ENCODE peak calls at places on chromosomes 11 and 22, in nine cellular contexts. R, D, A, S, X, M, W, P and Z are unnamed samples.

GRCh38 chr11:96279421-96280290 is 63.3 kb downstream of the MAML2 start:
- DNase-seq in R (no peak), D (no peak), A (peak), S (no peak), X (no peak), M (no peak), W (peak), P (no peak), Z (no peak)

GRCh38 chr22:26756675-26757293 is 99.4 kb downstream of the MIAT start:
- DNase-seq in R (peak), D (peak), A (peak), S (peak), X (no peak), M (no peak), W (peak), P (peak), Z (peak)

GRCh38 chr22:28297504-28297903 is 378.4 kb upstream of the PITPNB start:
- DNase-seq in R (no peak), D (no peak), A (no peak), S (no peak), X (no peak), M (no peak), W (no peak), P (no peak), Z (no peak)

GRCh38 chr11:72191961-72192381 is at the start of gene FOLR1:
- DNase-seq in R (peak), D (no peak), A (peak), S (no peak), X (no peak), M (no peak), W (no peak), P (no peak), Z (no peak)

GRCh38 chr11:42462558-42463310 is 849.1 kb upstream of the API5 start:
- DNase-seq in R (no peak), D (no peak), A (no peak), S (no peak), X (no peak), M (no peak), W (peak), P (no peak), Z (no peak)

GRCh38 chr11:34749666-34750659 is 129.1 kb downstream of the EHF start:
- DNase-seq in R (no peak), D (peak), A (no peak), S (no peak), X (no peak), M (no peak), W (peak), P (no peak), Z (no peak)

GRCh38 chr22:19730662-19731360 is 7.5 kb downstream of the GP1BB start:
- DNase-seq in R (peak), D (peak), A (peak), S (peak), X (peak), M (peak), W (peak), P (peak), Z (peak)

GRCh38 chr11:128232588-128232987 is 354.8 kb downstream of the ETS1 start:
- DNase-seq in R (no peak), D (no peak), A (no peak), S (no peak), X (no peak), M (no peak), W (no peak), P (no peak), Z (no peak)

GRCh38 chr22:32067613-32068012 is 24.6 kb downstream of the SLC5A1 start:
- DNase-seq in R (no peak), D (no peak), A (no peak), S (no peak), X (no peak), M (no peak), W (no peak), P (no peak), Z (no peak)

GRCh38 chr11:115193931-115194797 is 310.1 kb downstream of the CADM1 start:
- DNase-seq in R (peak), D (no peak), A (no peak), S (no peak), X (peak), M (no peak), W (no peak), P (peak), Z (no peak)

GRCh38 chr11:30360741-30361140 is 37.8 kb downstream of the ARL14EP start:
- DNase-seq in R (no peak), D (no peak), A (no peak), S (no peak), X (no peak), M (no peak), W (no peak), P (no peak), Z (no peak)

GRCh38 chr11:47861762-47862161 is 13.6 kb upstream of the NUP160 start:
- DNase-seq in R (no peak), D (no peak), A (peak), S (no peak), X (no peak), M (no peak), W (peak), P (no peak), Z (no peak)

GRCh38 chr22:17767236-17768065 is 6.8 kb downstream of the BID start:
- DNase-seq in R (no peak), D (no peak), A (no peak), S (no peak), X (no peak), M (no peak), W (no peak), P (peak), Z (no peak)

GRCh38 chr22:36977401-36977861 is 41.8 kb downstream of the TST start:
- DNase-seq in R (peak), D (peak), A (peak), S (peak), X (peak), M (peak), W (peak), P (peak), Z (peak)

GRCh38 chr11:118883368-118884071 is at the start of gene CXCR5:
- DNase-seq in R (no peak), D (peak), A (no peak), S (no peak), X (no peak), M (no peak), W (peak), P (peak), Z (no peak)

GRCh38 chr11:59145534-59145933 is 2.9 kb downstream of the FAM111A start:
- DNase-seq in R (no peak), D (no peak), A (no peak), S (no peak), X (no peak), M (no peak), W (no peak), P (no peak), Z (no peak)

GRCh38 chr11:1113405-1114201 is 38.9 kb downstream of the MUC2 start:
- DNase-seq in R (no peak), D (peak), A (peak), S (no peak), X (no peak), M (no peak), W (no peak), P (no peak), Z (no peak)

GRCh38 chr11:114280696-114281095 is 15.5 kb upstream of the NNMT start:
- DNase-seq in R (peak), D (peak), A (peak), S (peak), X (peak), M (peak), W (peak), P (no peak), Z (no peak)

DNA sequence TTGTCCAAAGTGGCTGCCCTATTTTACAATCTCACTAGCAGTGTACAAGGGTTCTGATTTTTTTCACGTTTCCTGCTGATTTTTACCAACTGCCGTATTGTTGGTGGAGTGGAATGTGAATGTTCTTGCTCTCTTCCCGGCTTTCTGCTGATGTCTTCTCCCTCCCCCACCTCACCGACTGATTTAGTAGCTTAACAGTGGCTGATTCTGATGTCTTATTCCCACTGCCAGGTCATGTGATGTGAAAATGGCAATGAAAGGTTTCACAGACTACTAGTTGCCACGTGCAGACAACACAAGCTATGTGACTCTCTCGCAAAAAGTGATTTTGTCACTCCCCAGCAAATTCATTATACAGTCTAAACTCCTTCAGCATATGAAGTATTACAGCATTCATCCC is 17.3 kb upstream of the NEU3 start:
- DNase-seq in R (no peak), D (no peak), A (no peak), S (no peak), X (no peak), M (no peak), W (no peak), P (no peak), Z (no peak)
- H3K27ac ChIP-seq in R (no peak), D (no peak), A (no peak), S (no peak), X (no peak), M (no peak), W (no peak), P (no peak), Z (no peak)

GRCh38 chr11:106161775-106162174 is 84.3 kb downstream of the AASDHPPT start:
- DNase-seq in R (no peak), D (no peak), A (no peak), S (no peak), X (no peak), M (no peak), W (no peak), P (no peak), Z (no peak)

GRCh38 chr11:106159846-106160245 is 82.4 kb downstream of the AASDHPPT start:
- DNase-seq in R (no peak), D (no peak), A (no peak), S (no peak), X (no peak), M (no peak), W (no peak), P (no peak), Z (no peak)

GRCh38 chr11:106160494-106160893 is 83.0 kb downstream of the AASDHPPT start:
- DNase-seq in R (no peak), D (no peak), A (no peak), S (no peak), X (no peak), M (no peak), W (no peak), P (no peak), Z (no peak)

GRCh38 chr11:106167085-106167484 is 89.6 kb downstream of the AASDHPPT start:
- DNase-seq in R (no peak), D (no peak), A (no peak), S (no peak), X (no peak), M (no peak), W (no peak), P (no peak), Z (no peak)

DNA sequence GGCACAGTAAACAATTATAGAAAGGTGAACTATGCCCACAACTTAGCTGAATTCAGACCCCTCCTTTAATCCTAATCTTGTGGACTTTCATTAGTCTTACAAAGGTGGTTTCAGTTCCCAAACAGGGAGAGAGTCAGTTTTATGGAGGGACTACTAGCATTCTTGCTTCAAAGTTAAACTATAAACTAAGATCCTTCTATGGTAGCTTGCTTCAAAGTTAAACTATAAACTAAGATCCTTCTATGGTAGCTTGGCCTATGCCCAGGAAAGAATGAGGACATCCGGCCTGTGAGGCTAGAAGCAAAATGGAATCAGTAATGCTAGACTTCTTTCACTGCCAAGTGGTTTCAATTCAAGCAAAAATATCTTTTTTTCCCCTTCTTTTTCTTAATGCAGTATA is 84.7 kb downstream of the AASDHPPT start:
- DNase-seq in R (no peak), D (no peak), A (no peak), S (no peak), X (no peak), M (no peak), W (no peak), P (no peak), Z (no peak)
- H3K27ac ChIP-seq in R (no peak), D (no peak), A (no peak), S (no peak), X (no peak), M (no peak), W (no peak), P (no peak), Z (no peak)

GRCh38 chr22:24431309-24432034 is 4.1 kb downstream of the ADORA2A start:
- DNase-seq in R (no peak), D (peak), A (no peak), S (no peak), X (no peak), M (no peak), W (no peak), P (no peak), Z (no peak)

GRCh38 chr22:24433868-24434471 is 6.6 kb downstream of the ADORA2A start:
- DNase-seq in R (no peak), D (peak), A (no peak), S (no peak), X (no peak), M (no peak), W (peak), P (no peak), Z (no peak)

GRCh38 chr22:24433001-24433867 is 5.8 kb downstream of the ADORA2A start:
- DNase-seq in R (no peak), D (peak), A (no peak), S (no peak), X (no peak), M (no peak), W (no peak), P (no peak), Z (no peak)

GRCh38 chr22:24430431-24431308 is 3.3 kb downstream of the ADORA2A start:
- DNase-seq in R (no peak), D (peak), A (no peak), S (no peak), X (no peak), M (no peak), W (no peak), P (no peak), Z (no peak)

DNA sequence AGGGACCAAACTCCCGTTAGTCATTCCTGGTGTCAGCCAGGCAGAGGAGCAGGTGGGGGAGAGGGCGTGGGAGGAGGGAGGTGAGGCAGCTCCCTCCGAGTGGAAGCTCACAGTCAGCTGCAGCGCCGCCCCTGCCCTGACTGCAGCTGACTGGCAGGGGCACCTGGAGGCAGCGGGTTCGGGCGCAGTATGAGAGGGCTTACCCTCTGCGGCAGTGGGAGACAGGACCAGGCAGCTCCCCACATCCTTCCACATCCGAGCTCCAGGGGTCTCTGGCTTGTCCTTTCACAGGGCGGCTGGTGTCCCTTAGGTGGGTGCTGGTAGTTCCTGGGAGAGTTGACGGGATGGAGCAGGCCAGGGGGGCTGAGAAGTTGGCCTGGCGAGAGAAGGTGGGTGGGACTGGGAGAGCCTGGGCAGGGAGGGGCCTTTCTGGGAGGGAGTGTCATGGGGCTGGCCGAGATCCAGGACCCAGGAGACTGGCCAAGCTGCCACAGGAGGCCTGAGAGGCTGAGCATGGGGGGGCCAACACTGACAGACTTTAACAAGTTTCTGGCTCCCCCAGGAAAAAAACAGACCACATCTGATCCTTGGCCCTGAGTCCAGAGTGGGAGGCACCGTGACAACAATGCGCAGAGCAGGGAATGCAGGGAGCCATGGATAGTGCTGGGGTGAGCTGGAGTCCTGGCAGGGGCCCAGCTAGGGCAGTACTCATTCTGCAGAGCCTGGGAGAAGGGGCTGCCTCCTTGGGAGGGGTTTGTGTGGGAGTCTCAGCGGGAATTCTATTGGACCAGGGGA is 4.9 kb downstream of the ADORA2A start:
- DNase-seq in R (peak), D (peak), A (peak), S (peak), X (no peak), M (no peak), W (peak), P (no peak), Z (peak)
- H3K27ac ChIP-seq in R (no peak), D (peak), A (no peak), S (peak), X (no peak), M (no peak), W (no peak), P (peak), Z (peak)

GRCh38 chr11:65470433-65470832 is 28.4 kb upstream of the MALAT1 start:
- DNase-seq in R (no peak), D (no peak), A (no peak), S (no peak), X (no peak), M (no peak), W (no peak), P (no peak), Z (no peak)
- H3K27ac ChIP-seq in R (peak), D (peak), A (peak), S (peak), X (no peak), M (peak), W (no peak), P (no peak), Z (peak)

DNA sequence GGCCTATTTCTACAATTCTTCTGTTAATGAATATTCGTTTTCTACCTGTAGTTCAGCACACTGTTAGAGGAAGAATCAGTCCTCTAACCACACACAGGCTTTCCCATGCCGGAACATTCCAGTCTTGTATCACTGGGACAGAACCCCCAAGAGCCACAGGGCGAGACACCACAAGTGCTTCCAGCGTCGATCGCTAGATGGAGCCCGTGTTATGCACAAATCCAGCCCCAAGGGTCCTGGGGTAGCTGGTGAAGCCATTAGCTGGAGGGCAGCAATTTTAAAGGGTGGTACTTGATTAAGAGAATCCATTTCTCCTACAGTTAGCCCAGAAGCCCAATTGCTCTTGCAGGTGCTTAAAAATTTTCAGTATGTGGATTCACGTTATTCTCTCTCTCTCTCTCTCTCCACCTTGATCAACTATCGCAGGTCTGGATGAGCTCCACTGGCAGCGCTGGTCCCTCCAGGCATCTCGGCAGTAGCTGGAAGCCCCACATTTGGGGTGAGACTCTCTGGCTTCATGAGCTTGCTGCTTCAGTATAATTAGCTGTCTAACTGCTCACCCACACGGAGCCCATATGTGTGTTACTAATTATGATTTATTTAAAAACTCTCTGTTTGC is 148.2 kb upstream of the SNX19 start:
- DNase-seq in R (peak), D (peak), A (peak), S (peak), X (peak), M (peak), W (peak), P (peak), Z (peak)
- H3K27ac ChIP-seq in R (no peak), D (no peak), A (no peak), S (no peak), X (no peak), M (no peak), W (no peak), P (no peak), Z (no peak)

GRCh38 chr22:44351685-44352377 is 39.1 kb upstream of the SHISAL1 start:
- DNase-seq in R (peak), D (no peak), A (no peak), S (no peak), X (no peak), M (peak), W (peak), P (no peak), Z (no peak)

GRCh38 chr22:44353063-44353440 is 40.3 kb upstream of the SHISAL1 start:
- DNase-seq in R (no peak), D (peak), A (no peak), S (no peak), X (no peak), M (no peak), W (no peak), P (no peak), Z (no peak)

GRCh38 chr22:44348963-44349950 is 36.5 kb upstream of the SHISAL1 start:
- DNase-seq in R (peak), D (no peak), A (no peak), S (no peak), X (no peak), M (no peak), W (peak), P (no peak), Z (no peak)

GRCh38 chr22:44352378-44353062 is 39.8 kb upstream of the SHISAL1 start:
- DNase-seq in R (no peak), D (peak), A (no peak), S (no peak), X (no peak), M (no peak), W (no peak), P (no peak), Z (no peak)

GRCh38 chr22:44351037-44351436 is 38.3 kb upstream of the SHISAL1 start:
- DNase-seq in R (no peak), D (no peak), A (no peak), S (no peak), X (no peak), M (no peak), W (no peak), P (no peak), Z (no peak)
- H3K27ac ChIP-seq in R (no peak), D (no peak), A (no peak), S (no peak), X (no peak), M (no peak), W (no peak), P (no peak), Z (no peak)

GRCh38 chr22:48240165-48240934 is 1477.9 kb downstream of the TBC1D22A start:
- DNase-seq in R (peak), D (no peak), A (peak), S (no peak), X (no peak), M (no peak), W (no peak), P (no peak), Z (no peak)
- H3K27ac ChIP-seq in R (no peak), D (no peak), A (no peak), S (no peak), X (no peak), M (no peak), W (no peak), P (no peak), Z (no peak)

DNA sequence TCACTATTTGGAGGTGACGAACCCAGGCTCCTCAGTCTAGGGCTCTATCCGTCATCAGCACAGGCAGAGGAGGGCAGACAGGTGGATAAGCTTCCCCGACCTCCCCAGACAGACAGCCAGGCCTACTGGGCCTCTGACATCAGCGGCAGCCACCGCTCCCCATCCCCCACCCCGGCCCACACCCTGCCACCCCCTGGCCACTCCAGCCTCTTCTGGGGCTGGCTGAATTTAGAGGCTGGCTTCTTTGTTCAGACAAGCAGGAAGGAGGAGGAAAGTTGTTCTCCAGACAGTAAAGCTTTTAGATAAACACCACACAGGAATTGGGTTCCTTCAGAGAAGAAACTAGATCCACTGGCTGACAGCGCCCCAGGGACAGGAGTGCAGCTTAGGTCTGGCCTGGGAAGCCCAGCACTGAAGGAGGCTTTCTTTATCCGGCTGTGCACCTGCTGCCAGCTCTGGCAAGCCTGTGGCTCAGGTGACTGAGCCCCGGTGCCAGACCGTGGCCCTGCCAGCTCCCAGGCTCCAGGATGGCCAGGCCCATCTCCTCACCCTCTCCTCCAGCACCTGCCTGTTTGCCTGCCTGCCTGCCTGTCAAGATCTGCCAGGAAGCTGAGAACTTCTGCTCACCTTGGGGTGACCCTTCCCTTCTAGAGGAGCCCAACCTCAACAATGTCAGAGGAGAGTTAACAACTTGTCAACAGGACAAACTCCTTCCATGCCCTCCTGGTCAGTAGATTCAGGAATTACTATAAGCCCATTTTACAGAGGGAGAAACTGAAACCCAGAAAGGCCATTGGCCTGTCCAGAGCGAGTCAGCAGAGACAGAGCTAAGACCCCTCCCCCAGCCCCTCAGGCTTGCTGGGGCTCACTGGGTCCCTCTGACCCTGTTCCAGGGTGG is 44.0 kb upstream of the KLHL35 start:
- DNase-seq in R (no peak), D (peak), A (peak), S (no peak), X (no peak), M (no peak), W (no peak), P (no peak), Z (no peak)
- H3K27ac ChIP-seq in R (no peak), D (peak), A (peak), S (no peak), X (no peak), M (no peak), W (no peak), P (peak), Z (no peak)